ENCODE peak calls at places on chromosome 18, in four cellular contexts. N is SK-N-SH, L is HepG2, Q is K562. P is an unnamed sample. For H4K20me1, the result is how much of the 10 kb centered on the place peaks cover.

GRCh38 chr18:63376493-63377053 is 9.6 kb upstream of the KDSR start:
- DNase-seq in Q (no peak), L (no peak), N (no peak), P (no peak)

GRCh38 chr18:9435041-9435440 is 40.3 kb upstream of the RALBP1 start:
- DNase-seq in N (no peak), L (no peak), Q (no peak), P (no peak)

GRCh38 chr18:35513181-35513932 is 15.6 kb upstream of the INO80C start:
- DNase-seq in Q (no peak), N (no peak), L (no peak), P (no peak)

GRCh38 chr18:5431836-5432575 is 111.8 kb downstream of the EPB41L3 start:
- DNase-seq in Q (no peak), L (no peak), N (no peak), P (no peak)

GRCh38 chr18:54684786-54685185 is 93.7 kb downstream of the DYNAP start:
- DNase-seq in L (no peak), N (peak), Q (peak), P (no peak)

GRCh38 chr18:10454800-10455550 is 540 bp downstream of the APCDD1 start:
- DNase-seq in N (no peak), L (no peak), Q (no peak), P (no peak)

GRCh38 chr18:45320724-45321123 is 294.6 kb upstream of the SLC14A2 start:
- DNase-seq in L (no peak), Q (no peak), N (no peak), P (no peak)

GRCh38 chr18:48896875-48897511 is 53.8 kb downstream of the SMAD7 start:
- DNase-seq in N (no peak), L (peak), Q (peak), P (peak)

GRCh38 chr18:24840640-24841039 is 380.2 kb downstream of the HRH4 start:
- DNase-seq in Q (no peak), L (no peak), N (no peak), P (no peak)

GRCh38 chr18:58635891-58636290 is 7.0 kb upstream of the ALPK2 start:
- DNase-seq in N (no peak), L (no peak), Q (peak), P (peak)

GRCh38 chr18:71293322-71293721 is 1004.5 kb downstream of the SOCS6 start:
- DNase-seq in Q (no peak), N (no peak), L (no peak), P (no peak)

GRCh38 chr18:59268722-59269562 is 4.3 kb downstream of the RAX start:
- DNase-seq in N (peak), L (peak), Q (peak), P (no peak)

GRCh38 chr18:48711651-48712486 is 173.0 kb downstream of the CTIF start:
- DNase-seq in N (peak), L (peak), Q (peak), P (no peak)

GRCh38 chr18:28177828-28178635 is 1.1 kb upstream of the CDH2 start:
- DNase-seq in L (peak), Q (no peak), N (peak), P (no peak)

GRCh38 chr18:67359868-67360838 is 156.4 kb downstream of the DSEL start:
- DNase-seq in L (peak), N (peak), Q (no peak), P (no peak)

GRCh38 chr18:63307555-63308200 is 11.9 kb downstream of the BCL2 start:
- DNase-seq in Q (no peak), N (peak), L (no peak), P (no peak)

GRCh38 chr18:22789600-22789999 is 143.5 kb upstream of the RBBP8 start:
- DNase-seq in L (no peak), N (no peak), Q (no peak), P (no peak)

GRCh38 chr18:60064271-60064670 is 164.5 kb downstream of the PMAIP1 start:
- DNase-seq in Q (no peak), N (no peak), L (no peak), P (no peak)

GRCh38 chr18:24071029-24071428 is 56.5 kb downstream of the TTC39C start:
- DNase-seq in N (no peak), Q (no peak), L (peak), P (no peak)

GRCh38 chr18:66682855-66683322 is 79.0 kb upstream of the CDH19 start:
- DNase-seq in L (no peak), Q (no peak), N (peak), P (no peak)

GRCh38 chr18:75169411-75169810 is 39.5 kb downstream of the PTGR3 start:
- DNase-seq in Q (no peak), N (no peak), L (no peak), P (no peak)

GRCh38 chr18:21740724-21741510 is at the start of gene MIB1:
- DNase-seq in L (no peak), N (peak), Q (peak), P (peak)

GRCh38 chr18:58087928-58088722 is 44.1 kb downstream of the NEDD4L start:
- DNase-seq in N (no peak), Q (peak), L (no peak), P (no peak)

GRCh38 chr18:6747646-6748045 is 18.1 kb downstream of the ARHGAP28 start:
- DNase-seq in Q (no peak), N (no peak), L (no peak), P (no peak)

GRCh38 chr18:34626404-34627137 is 83.5 kb upstream of the DTNA start:
- DNase-seq in L (no peak), Q (no peak), N (no peak), P (no peak)

DNA sequence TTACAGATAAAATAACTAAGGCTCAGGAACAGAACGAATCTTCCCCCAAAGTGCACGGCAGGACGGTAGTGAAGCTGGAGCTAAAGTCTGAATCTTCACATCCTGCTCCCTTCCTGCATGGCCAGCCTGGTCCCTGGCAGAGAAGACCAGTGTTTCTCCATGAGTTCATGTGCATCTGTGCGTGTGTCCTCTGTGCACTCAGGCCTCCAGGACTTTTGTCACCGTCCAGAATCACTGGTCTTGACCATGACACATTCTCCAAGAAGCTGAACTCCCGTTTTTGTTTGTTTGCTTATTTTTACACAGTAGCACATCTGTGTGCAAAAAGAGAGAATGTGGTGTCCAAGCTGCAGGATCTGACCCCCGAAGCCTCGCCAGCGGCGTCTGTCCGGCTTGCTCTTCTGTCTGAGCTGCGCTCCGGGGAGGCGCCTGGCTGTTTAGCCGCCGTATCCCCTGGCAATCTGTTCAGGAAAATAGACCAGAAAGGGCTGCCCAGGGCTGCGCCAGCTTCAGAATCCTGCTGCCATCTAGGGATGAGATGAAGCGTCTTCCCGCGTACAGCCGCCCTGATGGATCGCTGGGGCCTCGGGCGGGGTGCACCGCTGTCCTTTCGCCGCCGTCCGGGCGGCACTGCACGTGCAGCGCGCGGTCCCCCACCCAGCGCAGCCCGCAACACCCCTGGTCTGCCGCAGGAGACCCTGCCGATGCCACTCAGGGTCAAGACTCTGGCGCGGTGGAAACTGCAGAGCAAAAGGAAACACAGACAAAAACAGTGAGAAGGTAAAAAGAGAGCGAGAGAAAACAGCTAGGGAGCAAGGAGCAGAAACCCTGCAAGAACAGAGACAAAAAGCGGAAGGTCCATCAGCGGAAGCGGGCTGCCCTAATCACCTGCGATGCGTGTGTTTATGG is 2113.6 kb upstream of the PIK3C3 start:
- DNase-seq in N (peak), Q (no peak), L (peak), P (no peak)
- TF ChIP-seq REST in N (no peak), Q (no peak), L (no peak), P (no peak)

DNA sequence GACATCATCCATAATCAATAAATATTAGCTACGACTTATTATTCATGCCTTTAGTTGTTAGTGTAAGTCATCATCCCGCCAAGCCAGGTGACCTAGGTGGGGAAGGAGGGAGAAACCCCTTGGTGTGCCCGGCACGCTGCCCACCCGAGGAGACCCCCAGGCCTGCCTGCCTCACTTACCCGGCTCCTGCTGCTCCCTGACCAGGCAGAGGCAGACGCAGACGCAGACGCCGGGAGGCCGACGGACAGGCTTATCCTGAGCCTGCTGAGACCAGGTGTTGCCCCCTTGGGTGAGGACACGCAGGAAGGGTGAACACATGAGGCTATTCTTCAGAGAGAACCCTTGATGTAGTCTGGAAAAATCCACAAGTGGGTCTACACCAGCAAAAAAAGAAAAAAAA is 401.8 kb downstream of the GALR1 start:
- DNase-seq in Q (no peak), L (no peak), N (no peak), P (no peak)
- TF ChIP-seq USF2 in Q (no peak), L (no peak), N (no peak), P (no peak)

GRCh38 chr18:61948196-61948800 is 55.5 kb upstream of the RNF152 start:
- DNase-seq in L (no peak), N (no peak), Q (no peak), P (no peak)
- H4K20me1 ChIP-seq in L (under half), N (under half), Q (under half), P (under half)

DNA sequence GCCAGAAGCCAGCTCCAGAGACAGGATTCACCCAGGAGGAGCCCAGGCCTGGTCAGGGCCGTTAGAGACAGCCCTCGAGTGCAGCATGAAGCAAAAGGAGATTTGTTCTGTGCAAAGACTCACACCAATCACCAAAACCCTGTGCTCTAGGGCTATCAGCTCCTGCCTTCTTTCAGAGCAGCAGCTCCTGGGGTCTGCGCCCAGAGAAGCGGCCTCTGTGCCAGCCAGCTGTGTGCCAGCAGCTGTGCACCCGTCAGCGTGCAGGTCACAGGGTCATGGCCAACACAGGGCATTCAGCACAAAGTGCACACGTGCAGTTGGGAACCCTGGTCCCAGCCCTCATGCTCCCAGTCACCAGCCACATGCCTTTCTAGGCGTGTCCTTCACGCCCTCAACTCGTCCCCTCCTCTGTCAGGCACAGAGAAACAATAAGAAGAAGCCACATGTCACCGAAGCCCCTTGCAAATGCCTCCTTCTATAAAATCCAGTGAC is 49.3 kb downstream of the ZNF516 start:
- DNase-seq in L (no peak), Q (no peak), N (peak), P (no peak)
- TF ChIP-seq REST in L (no peak), Q (no peak), N (no peak), P (no peak)

DNA sequence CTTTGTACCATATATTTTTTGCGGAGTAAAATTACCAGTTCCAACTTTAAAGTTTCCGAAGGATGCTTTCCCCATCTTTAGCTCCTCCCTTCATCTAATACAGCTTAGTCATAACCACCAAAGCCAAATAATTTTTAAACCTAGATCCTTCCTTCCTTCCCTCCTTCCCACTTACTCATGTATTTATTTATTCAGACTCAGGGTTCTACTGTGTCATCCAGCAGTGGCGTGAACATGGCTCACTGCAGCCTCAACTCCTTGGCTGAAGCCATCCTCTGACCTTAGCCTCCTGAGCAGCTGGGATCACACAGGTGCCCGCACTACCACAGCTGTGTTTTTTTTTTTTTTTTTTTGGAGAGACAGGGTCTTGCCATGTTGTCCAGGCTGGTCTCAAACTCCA is 4.4 kb downstream of the LPIN2 start:
- DNase-seq in L (no peak), N (no peak), Q (no peak), P (no peak)
- TF ChIP-seq USF2 in L (no peak), N (no peak), Q (no peak), P (no peak)

DNA sequence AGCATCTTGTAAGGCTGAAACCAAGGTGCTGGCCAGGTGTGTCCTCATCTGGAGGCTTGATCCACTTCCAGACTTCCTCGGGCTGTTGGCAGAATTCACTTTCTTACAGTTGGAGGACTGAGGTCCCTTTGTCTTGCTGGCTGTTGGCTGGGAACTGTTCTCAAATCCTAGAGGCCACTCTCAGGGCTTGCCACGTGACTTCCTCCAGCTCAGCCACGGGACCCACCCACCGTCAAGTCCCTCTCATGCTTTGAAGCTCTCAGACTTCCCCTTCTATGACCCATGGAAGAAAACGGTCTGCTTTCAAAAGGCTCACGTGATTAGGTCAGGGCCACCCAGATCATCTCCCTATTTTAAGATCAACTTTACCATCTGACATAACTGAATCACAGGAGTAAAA is 77.1 kb downstream of the SMAD4 start:
- DNase-seq in L (no peak), Q (no peak), N (no peak), P (no peak)
- H4K20me1 ChIP-seq in L (under half), Q (under half), N (under half), P (under half)

DNA sequence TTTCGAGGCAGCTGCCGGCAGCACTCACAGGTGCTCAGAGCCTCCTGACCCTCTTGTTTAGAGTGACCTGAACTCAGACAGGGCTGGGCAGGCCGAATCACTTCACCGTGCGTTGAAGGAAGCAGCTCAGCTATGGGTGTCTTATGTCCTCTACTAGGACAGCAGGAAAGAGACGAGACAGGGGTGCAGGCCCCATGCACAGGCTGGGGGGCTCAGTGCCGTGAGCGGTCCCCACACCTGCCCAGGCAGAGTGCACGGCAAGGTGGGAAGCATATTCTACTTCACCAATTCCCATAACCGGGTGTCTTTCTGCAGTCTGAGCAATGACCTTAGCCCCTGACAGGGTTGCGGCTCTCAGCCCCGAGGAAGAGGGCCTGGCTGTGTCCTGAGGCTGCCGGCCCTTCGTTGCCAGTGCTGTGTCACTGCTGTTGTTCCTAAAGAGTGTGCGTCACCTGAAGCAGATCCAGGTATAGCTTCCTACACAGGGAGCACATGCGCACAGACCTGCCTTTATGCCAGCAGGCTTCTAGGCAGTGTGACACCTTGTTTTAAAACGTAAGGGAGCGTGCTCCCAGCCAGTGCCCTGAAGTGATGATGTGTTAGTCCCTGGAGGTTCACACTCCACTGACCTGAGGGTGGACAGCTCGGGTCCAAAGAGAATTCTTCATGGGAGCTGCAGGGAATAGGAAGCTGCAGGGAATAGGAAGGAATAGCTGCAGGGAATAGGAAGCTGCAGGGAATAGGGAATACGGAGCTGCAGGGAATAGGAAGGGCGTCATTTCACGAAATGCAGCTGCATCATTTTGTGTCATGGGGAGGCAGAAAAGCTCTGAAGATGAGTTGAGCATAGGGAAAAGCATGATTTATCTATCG is 207.9 kb upstream of the SALL3 start:
- DNase-seq in L (no peak), Q (no peak), N (no peak), P (no peak)
- TF ChIP-seq REST in L (no peak), Q (no peak), N (no peak), P (no peak)

GRCh38 chr18:13110559-13110958 is 108.0 kb upstream of the LDLRAD4 start:
- DNase-seq in N (no peak), Q (no peak), L (no peak), P (no peak)

GRCh38 chr18:13107074-13107473 is 111.5 kb upstream of the LDLRAD4 start:
- DNase-seq in Q (no peak), N (no peak), L (no peak), P (no peak)

GRCh38 chr18:13108330-13108729 is 110.2 kb upstream of the LDLRAD4 start:
- DNase-seq in L (no peak), N (no peak), Q (no peak), P (no peak)

GRCh38 chr18:13112982-13113381 is 105.6 kb upstream of the LDLRAD4 start:
- DNase-seq in L (peak), N (peak), Q (peak), P (no peak)
- TF ChIP-seq USF2 in L (no peak), N (no peak), Q (no peak), P (no peak)

GRCh38 chr18:32975166-32975441 is 202.3 kb upstream of the KLHL14 start:
- DNase-seq in L (no peak), N (no peak), Q (no peak), P (no peak)

GRCh38 chr18:32975501-32975900 is 202.7 kb upstream of the KLHL14 start:
- DNase-seq in Q (no peak), N (no peak), L (no peak), P (no peak)

GRCh38 chr18:32980896-32981295 is 208.1 kb upstream of the KLHL14 start:
- DNase-seq in Q (no peak), L (no peak), N (no peak), P (no peak)
- H4K20me1 ChIP-seq in Q (under half), L (under half), N (under half), P (under half)